ENCODE peak calls at places on chromosome 19, in seven cellular contexts. E is GM23338; N is erythroblast; Z is cardiac fibroblast; U is uterus; P is Right ventricle myocardium superior; T is activated CD4-positive, alpha-beta T cell treated with anti-CD3 and anti-CD28 coated beads, Interleukin-2, amount 10 ng/mL, durations not matched to agents 7 days and 5 days. W is an unnamed sample.

GRCh38 chr19:10419646-10420443 is 493 bp upstream of the PDE4A start:
- DNase-seq in E (peak; percentile 97), N (peak; percentile 67), Z (peak; percentile 46), T (peak; percentile 62), U (no peak), P (no peak), W (peak; percentile 60)

GRCh38 chr19:56900573-56901097 is 60.1 kb upstream of the PEG3 start:
- DNase-seq in E (no peak), U (no peak), Z (peak; percentile 1), T (no peak), N (no peak), P (no peak), W (no peak)

GRCh38 chr19:34888091-34888490 is 38.6 kb upstream of the ZNF30 start:
- DNase-seq in T (no peak), N (no peak), E (peak; percentile 26), U (no peak), Z (no peak), P (no peak), W (no peak)

GRCh38 chr19:33226550-33227241 is 1.0 kb upstream of the SLC7A10 start:
- DNase-seq in Z (peak; percentile 59), E (peak; percentile 96), P (no peak), N (no peak), T (no peak), U (no peak), W (no peak)

GRCh38 chr19:46076951-46077814 is 36.4 kb upstream of the IGFL4 start:
- DNase-seq in Z (peak; percentile 87), P (no peak), U (peak; percentile 42), N (peak; percentile 39), E (peak; percentile 97), T (peak; percentile 22), W (peak; percentile 82)

GRCh38 chr19:869245-870177 is 10.0 kb downstream of the CFD start:
- DNase-seq in T (no peak), E (no peak), P (peak; percentile 72), Z (peak; percentile 96), U (peak; percentile 94), N (no peak), W (peak; percentile 86)

GRCh38 chr19:7603919-7604318 is 8.3 kb downstream of the CAMSAP3 start:
- DNase-seq in T (no peak), U (no peak), P (no peak), Z (no peak), E (no peak), N (no peak), W (no peak)

GRCh38 chr19:52871466-52871865 is 14.0 kb upstream of the ZNF468 start:
- DNase-seq in U (no peak), Z (no peak), N (no peak), E (no peak), P (no peak), T (no peak), W (no peak)

GRCh38 chr19:3683405-3683865 is 16.8 kb downstream of the PIP5K1C start:
- DNase-seq in P (no peak), T (no peak), U (peak; percentile 67), N (no peak), Z (peak; percentile 56), E (peak; percentile 81), W (no peak)

GRCh38 chr19:52638601-52639000 is 446 bp upstream of the ZNF83 start:
- DNase-seq in P (peak; percentile 49), N (no peak), T (no peak), Z (no peak), U (no peak), E (peak; percentile 40), W (peak; percentile 53)

GRCh38 chr19:18433039-18433691 is 4.8 kb downstream of the ISYNA1 start:
- DNase-seq in Z (no peak), N (no peak), U (peak; percentile 64), E (peak; percentile 70), P (peak; percentile 58), T (no peak), W (no peak)

GRCh38 chr19:12913011-12913561 is 6.0 kb downstream of the SYCE2 start:
- DNase-seq in Z (peak; percentile 88), E (peak; percentile 79), P (peak; percentile 87), T (no peak), N (no peak), U (peak; percentile 63), W (peak; percentile 45)

GRCh38 chr19:45827459-45828093 is 12.5 kb upstream of the RSPH6A start:
- DNase-seq in T (no peak), N (no peak), Z (no peak), U (no peak), E (peak; percentile 36), P (no peak), W (no peak)

GRCh38 chr19:42376177-42376555 is 13.9 kb downstream of the CNFN start:
- DNase-seq in N (no peak), Z (no peak), E (no peak), P (no peak), U (no peak), T (no peak), W (no peak)

GRCh38 chr19:1467228-1467511 is 11.8 kb downstream of the C19orf25 start:
- DNase-seq in E (no peak), T (no peak), U (no peak), P (no peak), Z (no peak), N (no peak), W (no peak)

GRCh38 chr19:14187586-14187985 is 18.4 kb downstream of the ADGRL1 start:
- DNase-seq in N (no peak), P (no peak), Z (no peak), E (no peak), T (no peak), U (no peak), W (no peak)

GRCh38 chr19:1016647-1017114 is 4.2 kb downstream of the TMEM259 start:
- DNase-seq in P (no peak), N (no peak), Z (peak; percentile 49), T (no peak), U (no peak), E (no peak), W (peak; percentile 70)

GRCh38 chr19:18967358-18968146 is 26.5 kb upstream of the HOMER3 start:
- DNase-seq in N (no peak), T (no peak), E (peak; percentile 17), Z (peak; percentile 82), P (peak; percentile 80), U (peak; percentile 24), W (peak; percentile 54)

GRCh38 chr19:43779820-43780219 is 953 bp downstream of the KCNN4 start:
- DNase-seq in T (no peak), E (no peak), N (peak; percentile 44), P (no peak), Z (no peak), U (no peak), W (no peak)

GRCh38 chr19:41433171-41433570 is 6.0 kb upstream of the B3GNT8 start:
- DNase-seq in Z (no peak), E (no peak), U (no peak), P (peak; percentile 48), N (no peak), T (no peak), W (no peak)

GRCh38 chr19:17687857-17688784 is at the start of gene UNC13A:
- DNase-seq in E (peak; percentile 88), N (peak; percentile 44), U (no peak), T (peak; percentile 54), Z (peak; percentile 45), P (peak; percentile 63), W (peak; percentile 75)

GRCh38 chr19:15779756-15780476 is 7.5 kb upstream of the OR10H5 start:
- DNase-seq in T (no peak), Z (peak; percentile 41), P (peak; percentile 87), U (peak; percentile 83), E (no peak), N (no peak), W (no peak)

GRCh38 chr19:19745496-19746285 is 12.8 kb upstream of the ZNF14 start:
- DNase-seq in Z (no peak), T (no peak), U (no peak), P (no peak), E (no peak), N (no peak), W (no peak)

GRCh38 chr19:2208975-2209374 is 27.2 kb downstream of the PLEKHJ1 start:
- DNase-seq in Z (peak; percentile 16), T (no peak), E (no peak), N (no peak), U (no peak), P (peak; percentile 58), W (no peak)

GRCh38 chr19:49499030-49499670 is 2.9 kb downstream of the RPS11 start:
- DNase-seq in Z (no peak), E (no peak), U (no peak), P (no peak), N (no peak), T (no peak), W (no peak)

GRCh38 chr19:13986348-13986904 is 19.7 kb downstream of the RFX1 start:
- DNase-seq in E (peak; percentile 85), T (peak; percentile 99), N (peak; percentile 67), U (peak; percentile 74), Z (peak; percentile 77), P (peak; percentile 93), W (peak; percentile 98)

GRCh38 chr19:15432018-15432494 is 13.3 kb upstream of the AKAP8L start:
- DNase-seq in T (peak; percentile 34), U (no peak), Z (peak; percentile 6), E (peak; percentile 41), N (peak; percentile 66), P (no peak), W (peak; percentile 52)

GRCh38 chr19:872266-872951 is 12.9 kb downstream of the CFD start:
- DNase-seq in T (peak; percentile 93), E (peak; percentile 82), P (peak; percentile 87), N (peak; percentile 76), Z (peak; percentile 56), U (no peak), W (no peak)

GRCh38 chr19:13597625-13598024 is 91.3 kb upstream of the CACNA1A start:
- DNase-seq in E (peak; percentile 76), P (no peak), T (peak; percentile 67), U (peak; percentile 29), Z (peak; percentile 78), N (peak; percentile 79), W (peak; percentile 87)

GRCh38 chr19:46265217-46265828 is 31.5 kb upstream of the HIF3A start:
- DNase-seq in E (peak; percentile 91), T (peak; percentile 81), Z (peak; percentile 90), U (peak; percentile 52), N (peak; percentile 88), P (no peak), W (peak; percentile 68)

GRCh38 chr19:39582891-39583625 is 19.3 kb upstream of the LGALS13 start:
- DNase-seq in U (no peak), N (no peak), P (no peak), T (no peak), E (no peak), Z (no peak), W (no peak)

GRCh38 chr19:4428326-4428975 is 26.0 kb downstream of the CHAF1A start:
- DNase-seq in Z (no peak), E (no peak), U (no peak), N (no peak), T (no peak), P (no peak), W (no peak)

GRCh38 chr19:35828694-35829301 is 16.2 kb upstream of the PRODH2 start:
- DNase-seq in Z (peak; percentile 68), N (peak; percentile 68), P (peak; percentile 66), E (peak; percentile 93), U (peak; percentile 31), T (peak; percentile 77), W (peak; percentile 70)

GRCh38 chr19:19083413-19084178 is 19.8 kb downstream of the SLC25A42 start:
- DNase-seq in Z (no peak), U (no peak), T (no peak), N (no peak), P (peak; percentile 76), E (no peak), W (no peak)

GRCh38 chr19:33143897-33144405 is 12.0 kb downstream of the WDR88 start:
- DNase-seq in U (peak; percentile 66), P (peak; percentile 75), N (peak; percentile 81), T (peak; percentile 69), Z (peak; percentile 56), E (peak; percentile 83), W (peak; percentile 80)